ENCODE peak calls at places on chromosome 3, in six cellular contexts. A is GM06990, B is SK-N-SH, Z is Peyer's patch, V is heart right ventricle, N is astrocyte of the spinal cord. U is an unnamed sample.

GRCh38 chr3:149487598-149488197 is 13.2 kb downstream of the TM4SF4 start:
- DNase-seq in A (no peak), B (no peak), Z (peak; percentile 59), V (no peak), N (no peak), U (peak; percentile 43)

GRCh38 chr3:55305714-55306485 is 181.2 kb downstream of the WNT5A start:
- DNase-seq in A (no peak), B (no peak), Z (no peak), V (no peak), N (no peak), U (no peak)

GRCh38 chr3:62169871-62170660 is 203.3 kb downstream of the FEZF2 start:
- DNase-seq in A (no peak), B (no peak), Z (no peak), V (no peak), N (peak; percentile 65), U (no peak)

GRCh38 chr3:103693831-103694230 is 1259.0 kb downstream of the ZPLD1 start:
- DNase-seq in A (no peak), B (no peak), Z (no peak), V (no peak), N (no peak), U (no peak)

GRCh38 chr3:171790574-171790897 is 19.7 kb downstream of the PLD1 start:
- DNase-seq in A (no peak), B (no peak), Z (no peak), V (no peak), N (no peak), U (no peak)

GRCh38 chr3:50345586-50345985 is at the start of gene ZMYND10:
- DNase-seq in A (peak; percentile 79), B (no peak), Z (peak; percentile 88), V (peak; percentile 83), N (peak; percentile 21), U (peak; percentile 85)

GRCh38 chr3:169760479-169760878 is 4.4 kb downstream of the TERC start:
- DNase-seq in A (no peak), B (no peak), Z (peak; percentile 77), V (no peak), N (peak; percentile 4), U (no peak)

GRCh38 chr3:113575191-113575590 is 42.8 kb downstream of the SIDT1 start:
- DNase-seq in A (no peak), B (no peak), Z (peak; percentile 50), V (no peak), N (no peak), U (no peak)

GRCh38 chr3:177746259-177747021 is 549.2 kb upstream of the TBL1XR1 start:
- DNase-seq in A (no peak), B (no peak), Z (no peak), V (no peak), N (peak; percentile 49), U (no peak)

GRCh38 chr3:108603689-108604088 is 14.2 kb downstream of the DZIP3 start:
- DNase-seq in A (no peak), B (no peak), Z (no peak), V (no peak), N (no peak), U (no peak)

GRCh38 chr3:183699238-183699947 is 1.8 kb downstream of the YEATS2 start:
- DNase-seq in A (no peak), B (no peak), Z (peak; percentile 49), V (no peak), N (no peak), U (peak; percentile 35)

GRCh38 chr3:136787226-136787793 is 31.6 kb upstream of the SLC35G2 start:
- DNase-seq in A (no peak), B (no peak), Z (no peak), V (no peak), N (peak; percentile 61), U (peak; percentile 47)

GRCh38 chr3:85594648-85595047 is 635.9 kb downstream of the CADM2 start:
- DNase-seq in A (no peak), B (no peak), Z (no peak), V (no peak), N (no peak), U (no peak)

GRCh38 chr3:54533856-54534255 is 394.0 kb downstream of the LRTM1 start:
- DNase-seq in A (no peak), B (no peak), Z (no peak), V (no peak), N (no peak), U (no peak)

GRCh38 chr3:110568246-110568645 is 503.4 kb upstream of the NECTIN3 start:
- DNase-seq in A (no peak), B (no peak), Z (no peak), V (no peak), N (peak; percentile 94), U (no peak)

GRCh38 chr3:183381179-183381578 is 47.2 kb downstream of the MCF2L2 start:
- DNase-seq in A (no peak), B (no peak), Z (no peak), V (no peak), N (peak; percentile 48), U (no peak)

GRCh38 chr3:50263443-50264388 is 5.2 kb upstream of the SEMA3B start:
- DNase-seq in A (no peak), B (no peak), Z (no peak), V (no peak), N (no peak), U (no peak)

GRCh38 chr3:149970716-149971402 is at the start of gene PFN2:
- DNase-seq in A (peak; percentile 79), B (peak; percentile 93), Z (peak; percentile 76), V (peak; percentile 78), N (peak; percentile 88), U (peak; percentile 51)

GRCh38 chr3:141795311-141795710 is 32.1 kb downstream of the GRK7 start:
- DNase-seq in A (no peak), B (no peak), Z (no peak), V (no peak), N (no peak), U (no peak)

GRCh38 chr3:147987549-147987948 is 578.4 kb downstream of the ZIC1 start:
- DNase-seq in A (no peak), B (no peak), Z (no peak), V (no peak), N (no peak), U (no peak)

GRCh38 chr3:37130984-37131975 is 43.1 kb downstream of the LRRFIP2 start:
- DNase-seq in A (no peak), B (no peak), Z (no peak), V (no peak), N (peak; percentile 24), U (no peak)

GRCh38 chr3:52052831-52053306 is 3.5 kb downstream of the DUSP7 start:
- DNase-seq in A (peak; percentile 20), B (peak; percentile 76), Z (peak; percentile 93), V (peak; percentile 86), N (peak; percentile 74), U (peak; percentile 48)

GRCh38 chr3:52053307-52054304 is 2.8 kb downstream of the DUSP7 start:
- DNase-seq in A (peak; percentile 41), B (no peak), Z (peak; percentile 55), V (no peak), N (no peak), U (peak; percentile 65)

GRCh38 chr3:52055537-52056351 is 627 bp downstream of the DUSP7 start:
- DNase-seq in A (peak; percentile 80), B (peak; percentile 72), Z (peak; percentile 68), V (peak; percentile 57), N (peak; percentile 42), U (peak; percentile 52)

GRCh38 chr3:52056521-52056967 is at the start of gene DUSP7:
- DNase-seq in A (peak; percentile 83), B (peak; percentile 88), Z (peak; percentile 86), V (peak; percentile 80), N (peak; percentile 67), U (peak; percentile 80)

DNA sequence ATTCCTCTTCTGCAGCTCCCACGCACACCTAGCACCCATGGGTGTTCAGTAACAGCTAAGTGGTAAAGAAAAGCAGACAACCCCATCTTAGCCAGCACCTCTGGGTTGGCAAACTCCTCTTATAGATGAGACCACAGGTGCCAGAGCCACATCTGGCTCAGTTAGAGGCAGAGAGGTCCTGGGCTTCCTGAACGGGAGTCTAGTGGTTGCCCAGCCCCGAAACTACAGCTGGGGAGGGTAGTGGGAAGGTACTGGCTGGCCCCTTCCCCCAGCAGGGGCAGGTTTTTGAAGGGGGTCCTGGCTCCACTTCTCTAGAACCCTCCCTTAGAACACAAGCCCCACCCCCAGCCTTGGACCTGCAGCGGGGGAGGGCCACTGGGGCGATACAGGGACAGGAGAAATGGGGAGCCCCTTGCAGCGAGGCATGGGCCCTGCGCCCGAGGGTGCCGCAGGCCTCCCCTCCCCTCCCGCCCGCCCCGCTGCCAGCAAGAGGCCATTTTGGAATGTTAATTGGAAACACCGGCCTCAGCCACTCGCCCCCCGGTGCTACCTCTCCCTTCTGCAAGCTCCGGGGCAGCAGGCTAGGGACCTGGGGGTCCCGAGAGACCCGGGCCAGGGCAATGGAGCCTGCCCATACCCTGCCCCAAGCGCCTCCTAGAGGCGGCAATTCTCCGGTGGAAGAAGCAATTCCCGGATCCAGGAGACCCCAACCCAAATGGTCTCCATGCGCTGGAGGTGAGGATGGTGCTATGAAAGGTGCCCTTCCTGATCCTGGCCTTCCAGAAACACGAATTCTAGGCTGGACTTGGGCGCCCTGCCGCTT is 1.5 kb downstream of the DUSP7 start:
- DNase-seq in A (peak; percentile 24), B (peak; percentile 71), Z (peak; percentile 50), V (no peak), N (no peak), U (no peak)
- TF ChIP-seq CTCF in A (peak; percentile 49), B (peak; percentile 46), Z (no peak), V (no peak), N (peak; percentile 47), U (peak; percentile 35)

DNA sequence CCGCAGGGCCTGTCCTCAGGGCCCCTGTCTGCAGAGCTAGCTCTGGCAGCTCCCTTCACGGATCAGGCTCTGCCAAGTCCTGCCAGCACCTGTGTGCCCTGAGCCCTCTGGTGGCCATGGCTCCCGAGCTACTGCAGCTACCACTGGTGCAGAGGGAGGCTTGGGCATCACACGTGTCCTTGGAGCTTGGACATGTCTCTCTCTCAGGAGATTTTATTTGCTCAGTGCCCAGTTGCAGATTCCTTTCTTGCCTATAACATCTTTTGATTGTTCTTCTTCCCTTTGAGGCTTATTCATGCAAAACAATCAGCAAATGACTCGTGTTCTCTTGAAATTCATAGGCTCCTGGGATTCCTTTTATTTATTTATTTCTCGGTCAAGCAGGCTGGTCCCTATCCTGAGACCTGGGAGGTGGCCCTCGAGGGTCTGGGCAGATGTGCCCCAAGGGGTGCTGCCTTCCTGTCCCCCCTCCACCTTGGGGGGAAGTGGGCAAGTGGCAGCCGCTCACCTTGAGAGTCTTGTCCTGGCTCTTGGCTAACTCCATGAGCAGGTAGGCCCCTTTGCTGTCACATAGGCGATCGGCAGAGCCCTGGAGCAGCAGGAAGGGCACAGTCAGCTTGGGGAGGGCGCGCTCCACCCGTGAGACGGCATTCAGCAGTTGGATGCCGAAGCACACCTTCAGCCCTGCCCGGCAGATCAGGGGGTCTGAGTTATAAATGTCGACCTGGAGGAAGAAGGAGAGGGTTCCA is 21.9 kb downstream of the ABTB1 start:
- DNase-seq in A (no peak), B (peak; percentile 71), Z (no peak), V (peak; percentile 71), N (peak; percentile 33), U (no peak)
- TF ChIP-seq CTCF in A (peak; percentile 45), B (peak; percentile 45), Z (peak; percentile 37), V (peak; percentile 13), N (peak; percentile 46), U (peak; percentile 24)

DNA sequence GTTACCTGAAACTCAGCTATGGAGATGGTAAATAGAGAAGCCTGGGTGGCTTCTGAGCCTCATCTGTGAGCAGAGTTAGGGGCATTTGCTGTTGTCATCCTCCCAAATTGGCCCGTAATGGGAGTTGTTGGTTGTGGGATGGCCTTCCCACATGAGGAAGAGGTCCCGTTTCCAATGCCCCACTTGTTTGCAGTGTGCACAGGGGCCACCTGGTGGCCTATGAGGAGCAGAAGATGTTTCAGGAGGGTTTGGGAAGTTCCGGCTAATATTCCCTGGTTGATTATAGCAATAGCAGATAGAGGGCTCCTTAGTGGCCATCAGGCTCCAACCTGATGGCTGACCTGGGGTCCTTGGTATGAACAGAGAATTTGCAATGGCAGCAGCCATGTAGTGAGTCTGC is 1546.5 kb downstream of the OTOL1 start:
- DNase-seq in A (no peak), B (no peak), Z (no peak), V (no peak), N (no peak), U (no peak)
- TF ChIP-seq CTCF in A (no peak), B (peak; percentile 48), Z (no peak), V (no peak), N (peak; percentile 24), U (no peak)

GRCh38 chr3:28521663-28522062 is 173.0 kb upstream of the AZI2 start:
- DNase-seq in A (no peak), B (no peak), Z (no peak), V (no peak), N (no peak), U (no peak)
- TF ChIP-seq CTCF in A (no peak), B (no peak), Z (no peak), V (no peak), N (no peak), U (no peak)

U was measured in GM10248.